ENCODE peak calls at places on chromosome 5, in four cellular contexts. C is AG09309, L is epithelial cell of esophagus, V is HL-60. T is an unnamed sample.

GRCh38 chr5:123164019-123164418 is 75.0 kb downstream of the PRDM6 start:
- DNase-seq in V (no peak), C (no peak), L (no peak), T (no peak)

GRCh38 chr5:67827521-67827920 is 388.0 kb upstream of the PIK3R1 start:
- DNase-seq in L (no peak), V (no peak), C (no peak), T (no peak)

GRCh38 chr5:63121471-63121870 is 542.9 kb downstream of the LRRC70 start:
- DNase-seq in L (no peak), V (no peak), C (no peak), T (no peak)

GRCh38 chr5:111676496-111676895 is 80.5 kb downstream of the NREP start:
- DNase-seq in L (peak), C (peak), V (no peak), T (no peak)

GRCh38 chr5:16617272-16617973 is 626 bp upstream of the RETREG1 start:
- DNase-seq in V (no peak), L (no peak), C (no peak), T (no peak)

GRCh38 chr5:108989761-108990392 is 242.2 kb downstream of the FER start:
- DNase-seq in L (peak), C (no peak), V (no peak), T (no peak)

GRCh38 chr5:148401604-148402003 is 17.8 kb downstream of the FBXO38 start:
- DNase-seq in C (no peak), V (no peak), L (no peak), T (no peak)

GRCh38 chr5:54637654-54638053 is 120.1 kb downstream of the SNX18 start:
- DNase-seq in C (no peak), L (no peak), V (no peak), T (no peak)

GRCh38 chr5:60918466-60918865 is 26.4 kb downstream of the ERCC8 start:
- DNase-seq in C (no peak), L (no peak), V (no peak), T (no peak)

GRCh38 chr5:105956456-105957177 is 1714.1 kb downstream of the EFNA5 start:
- DNase-seq in L (peak), C (no peak), V (no peak), T (no peak)

GRCh38 chr5:131353991-131354390 is 90.1 kb downstream of the CDC42SE2 start:
- DNase-seq in L (no peak), C (no peak), V (no peak), T (no peak)

GRCh38 chr5:59766394-59766793 is 127.1 kb downstream of the PDE4D start:
- DNase-seq in V (no peak), L (peak), C (no peak), T (no peak)

GRCh38 chr5:15544039-15544438 is 44.1 kb downstream of the FBXL7 start:
- DNase-seq in V (no peak), L (no peak), C (no peak), T (no peak)

DNA sequence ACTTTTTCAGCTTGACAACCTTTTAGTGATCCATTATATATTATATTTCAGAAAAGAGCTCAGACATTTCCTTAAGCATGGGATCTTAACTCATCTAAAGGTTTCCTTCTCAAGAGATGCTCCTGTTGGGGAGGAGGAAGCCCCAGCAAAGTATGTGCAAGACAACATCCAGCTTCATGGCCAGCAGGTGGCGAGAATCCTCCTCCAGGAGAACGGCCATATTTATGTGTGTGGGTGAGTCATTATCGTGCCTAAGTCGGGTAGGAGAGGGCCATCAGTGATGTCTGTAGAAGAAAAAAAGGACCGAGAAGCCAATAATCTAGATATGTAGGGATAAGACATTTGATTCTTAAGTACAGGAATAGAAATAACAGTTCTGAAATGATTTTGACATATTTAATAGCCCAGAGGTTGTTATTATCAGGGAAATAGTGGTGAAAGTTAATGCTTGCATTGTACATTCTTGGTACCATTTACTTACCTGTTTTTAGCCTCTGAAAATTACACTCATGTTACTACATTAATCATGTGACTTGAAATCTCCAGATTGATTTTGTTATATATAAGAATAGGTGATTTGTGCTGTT is 28.2 kb downstream of the MTRR start:
- DNase-seq in L (peak), V (peak), C (no peak), T (no peak)
- TF ChIP-seq CTCF in L (peak), V (no peak), C (peak), T (peak)

GRCh38 chr5:127030259-127031146 is at the start of gene MARCHF3:
- DNase-seq in C (peak), V (peak), L (peak), T (peak)

GRCh38 chr5:127027539-127027938 is 2.8 kb downstream of the MARCHF3 start:
- DNase-seq in V (no peak), L (no peak), C (no peak), T (no peak)

GRCh38 chr5:127031147-127031862 is 947 bp upstream of the MARCHF3 start:
- DNase-seq in V (peak), L (no peak), C (no peak), T (no peak)

GRCh38 chr5:127029513-127030258 is 672 bp downstream of the MARCHF3 start:
- DNase-seq in C (no peak), V (peak), L (peak), T (peak)

DNA sequence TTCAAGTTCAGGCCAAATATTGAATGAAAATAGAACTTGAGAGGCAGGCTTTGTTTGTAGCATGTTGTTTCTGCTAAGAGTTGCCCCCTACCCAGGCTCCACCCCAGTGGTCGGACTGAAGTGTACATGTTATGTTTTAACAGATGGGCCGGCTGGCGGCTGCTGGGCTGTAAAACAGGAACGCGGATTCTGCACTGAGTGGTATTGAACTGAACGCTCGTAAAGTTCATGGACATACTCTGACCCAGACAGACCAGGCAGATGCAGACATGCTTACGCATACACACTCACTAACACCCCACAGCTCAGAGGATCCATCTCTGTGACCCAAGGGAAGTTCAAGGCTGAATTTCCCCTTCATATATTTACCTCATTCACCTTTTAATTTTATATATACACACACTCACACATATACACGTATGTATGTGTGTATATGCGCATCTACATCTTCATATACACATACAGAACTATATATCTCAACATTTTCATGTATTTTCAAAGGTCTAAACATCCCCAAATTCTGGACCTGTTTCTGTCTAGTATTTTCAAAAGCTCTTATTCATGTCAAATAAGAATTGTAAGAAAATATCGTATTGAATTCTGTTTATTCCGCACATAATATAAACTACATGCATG is 1.4 kb downstream of the MARCHF3 start:
- DNase-seq in V (peak), C (no peak), L (no peak), T (no peak)
- H3K4me3 ChIP-seq in V (peak), C (peak), L (no peak), T (no peak)

DNA sequence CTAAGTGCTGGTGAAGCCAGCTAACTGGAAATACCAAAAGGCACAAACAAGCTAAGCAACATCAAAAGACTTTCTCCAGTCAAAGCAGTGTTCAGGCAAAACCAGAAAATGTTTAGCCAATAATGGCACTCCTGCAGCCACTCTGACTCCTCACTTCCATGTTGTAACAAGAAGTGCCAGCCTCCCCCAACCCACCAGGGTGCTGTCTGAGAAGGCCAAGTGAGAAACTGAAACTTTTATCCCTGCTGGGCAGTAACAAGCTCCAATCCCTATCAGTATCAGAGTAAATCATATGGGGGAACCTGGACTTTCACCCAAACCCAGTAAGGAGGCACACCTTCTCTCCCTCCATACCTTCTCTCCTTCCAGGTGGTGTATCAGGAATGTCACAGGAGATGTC is 414.8 kb upstream of the NMUR2 start:
- DNase-seq in L (no peak), V (no peak), C (no peak), T (no peak)
- TF ChIP-seq CTCF in L (no peak), V (no peak), C (no peak), T (no peak)

GRCh38 chr5:181161534-181162175 is 14.3 kb downstream of the OR2V2 start:
- DNase-seq in C (no peak), L (no peak), V (no peak), T (no peak)

GRCh38 chr5:181160144-181160754 is 12.9 kb downstream of the OR2V2 start:
- DNase-seq in L (peak), C (no peak), V (no peak), T (no peak)

GRCh38 chr5:181166812-181167733 is 19.7 kb downstream of the OR2V2 start:
- DNase-seq in L (no peak), V (no peak), C (no peak), T (no peak)

GRCh38 chr5:181164076-181164952 is 16.9 kb downstream of the OR2V2 start:
- DNase-seq in L (no peak), V (no peak), C (no peak), T (no peak)

GRCh38 chr5:181163487-181164075 is 16.2 kb downstream of the OR2V2 start:
- DNase-seq in L (no peak), V (peak), C (no peak), T (no peak)
- H3K4me3 ChIP-seq in L (no peak), V (peak), C (no peak), T (peak)

GRCh38 chr5:127754259-127754658 is 51.1 kb downstream of the CCDC192 start:
- DNase-seq in C (no peak), V (no peak), L (no peak), T (no peak)

GRCh38 chr5:127754727-127755126 is 51.5 kb downstream of the CCDC192 start:
- DNase-seq in C (no peak), L (no peak), V (no peak), T (no peak)

GRCh38 chr5:127758884-127759283 is 55.7 kb downstream of the CCDC192 start:
- DNase-seq in L (no peak), V (no peak), C (no peak), T (no peak)

GRCh38 chr5:127761869-127762268 is 58.7 kb downstream of the CCDC192 start:
- DNase-seq in L (no peak), C (no peak), V (no peak), T (no peak)

DNA sequence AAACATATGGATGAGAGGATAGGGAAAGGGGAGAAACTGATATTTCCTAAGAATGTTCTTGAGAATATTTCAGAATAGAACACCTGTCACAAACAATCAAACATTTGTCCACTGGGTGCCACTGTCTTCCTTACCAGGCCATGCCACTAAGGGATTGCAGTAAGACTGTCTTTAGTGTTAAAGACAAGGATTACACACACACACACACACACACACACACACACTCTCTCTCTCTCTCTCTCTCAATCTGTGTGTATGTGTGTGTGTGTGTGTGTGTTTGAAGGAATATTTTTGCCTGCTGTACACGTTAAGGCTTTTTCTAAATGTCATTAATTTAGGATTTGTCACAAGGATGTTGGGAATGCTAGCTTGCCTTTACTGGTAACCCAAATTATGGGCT is 54.4 kb downstream of the CCDC192 start:
- DNase-seq in C (peak), L (peak), V (peak), T (no peak)
- TF ChIP-seq CTCF in C (peak), L (peak), V (no peak), T (no peak)

GRCh38 chr5:150262502-150262901 is 27.1 kb downstream of the CAMK2A start:
- DNase-seq in C (no peak), V (no peak), L (no peak), T (no peak)

GRCh38 chr5:150264667-150265603 is 24.6 kb downstream of the CAMK2A start:
- DNase-seq in V (no peak), L (no peak), C (no peak), T (no peak)

GRCh38 chr5:150263801-150264621 is 25.6 kb downstream of the CAMK2A start:
- DNase-seq in L (peak), C (peak), V (no peak), T (no peak)

GRCh38 chr5:150261231-150261630 is 28.3 kb downstream of the CAMK2A start:
- DNase-seq in C (no peak), L (no peak), V (no peak), T (no peak)

DNA sequence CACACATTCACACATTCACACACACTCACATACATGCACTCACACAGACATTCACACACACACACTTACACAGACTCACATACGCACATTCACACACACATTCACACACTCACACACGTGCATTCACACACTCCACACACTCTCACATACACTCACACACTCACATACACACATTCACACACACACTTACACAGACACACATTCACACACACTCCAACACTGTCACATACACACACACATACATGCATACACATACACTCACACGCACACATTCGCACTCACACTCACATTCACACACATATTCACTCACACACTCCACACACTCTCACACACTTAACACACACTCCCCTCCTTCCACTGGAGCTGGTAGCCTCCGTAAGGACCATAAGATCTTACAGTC is 26.2 kb downstream of the CAMK2A start:
- DNase-seq in C (no peak), V (no peak), L (no peak), T (no peak)
- H3K4me3 ChIP-seq in C (no peak), V (no peak), L (no peak), T (no peak)

DNA sequence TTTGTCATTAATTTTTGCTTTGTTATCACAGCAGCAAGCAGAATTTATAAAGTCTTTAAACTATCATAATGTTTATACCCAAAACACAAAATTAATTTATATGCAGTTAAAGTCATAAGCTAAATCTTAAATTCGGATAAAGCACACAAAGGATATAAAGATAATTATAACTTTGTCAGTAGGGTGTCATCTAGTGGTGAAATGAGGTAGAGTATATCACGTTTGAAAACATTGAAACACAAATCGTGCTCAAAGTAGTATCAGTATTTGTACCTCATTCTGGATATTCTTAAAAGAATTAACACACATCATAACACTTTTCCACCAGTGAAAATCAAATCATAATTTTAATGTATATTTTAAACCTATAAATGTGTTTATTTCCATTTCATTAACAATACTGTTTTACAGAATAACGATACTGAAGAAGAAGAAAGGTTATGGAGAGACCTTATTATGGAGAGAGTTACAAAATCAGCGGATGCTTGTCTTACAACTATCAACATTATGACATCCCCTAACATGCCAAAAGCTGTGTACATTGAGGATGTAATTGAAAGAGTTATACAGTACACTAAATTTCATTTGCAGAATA is 129.5 kb downstream of the NIPBL start:
- DNase-seq in L (peak), V (no peak), C (no peak), T (no peak)
- TF ChIP-seq CTCF in L (peak), V (peak), C (peak), T (peak)

DNA sequence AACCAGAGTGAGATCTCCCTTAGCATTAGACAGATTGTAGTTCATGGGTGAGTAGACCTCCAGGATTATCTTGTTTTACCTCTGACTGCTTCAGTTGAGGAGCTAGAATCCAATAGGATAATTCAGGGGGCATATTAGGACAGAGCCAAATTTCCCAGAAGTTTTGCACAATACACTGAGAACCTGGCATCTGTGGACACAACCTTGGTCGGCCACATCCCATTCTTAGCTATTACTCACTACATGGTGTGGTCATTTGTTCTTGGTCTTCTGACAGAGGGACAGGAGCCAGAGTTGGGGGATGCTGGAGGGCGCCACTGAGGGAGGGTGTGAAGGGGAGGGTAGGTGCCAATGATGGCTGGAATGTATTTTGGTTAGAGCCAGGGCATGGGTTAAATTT is 66.6 kb downstream of the NPR3 start:
- DNase-seq in L (no peak), V (no peak), C (no peak), T (no peak)
- H3K4me3 ChIP-seq in L (no peak), V (no peak), C (no peak), T (no peak)

DNA sequence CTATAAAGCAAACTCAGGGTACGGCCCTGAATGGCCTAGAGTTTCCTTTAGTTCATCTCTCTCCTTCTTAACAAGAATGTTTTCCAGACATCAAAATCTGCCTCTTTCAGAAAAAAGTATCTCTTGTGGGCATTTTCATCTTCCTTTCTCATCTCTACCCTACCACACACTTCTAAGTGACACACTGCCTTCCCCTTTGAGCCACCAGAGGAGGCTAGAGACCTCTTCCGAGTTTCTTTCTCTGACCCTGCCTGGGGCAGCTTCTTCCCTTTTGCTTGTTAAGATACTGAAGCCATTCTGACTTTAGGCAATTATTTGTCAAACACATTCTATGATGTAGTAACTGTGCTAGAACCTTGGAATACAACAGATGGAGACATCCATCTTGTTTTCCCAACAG is 8.7 kb upstream of the SV2C start:
- DNase-seq in L (no peak), C (no peak), V (peak), T (no peak)
- TF ChIP-seq CTCF in L (peak), C (no peak), V (peak), T (peak)

DNA sequence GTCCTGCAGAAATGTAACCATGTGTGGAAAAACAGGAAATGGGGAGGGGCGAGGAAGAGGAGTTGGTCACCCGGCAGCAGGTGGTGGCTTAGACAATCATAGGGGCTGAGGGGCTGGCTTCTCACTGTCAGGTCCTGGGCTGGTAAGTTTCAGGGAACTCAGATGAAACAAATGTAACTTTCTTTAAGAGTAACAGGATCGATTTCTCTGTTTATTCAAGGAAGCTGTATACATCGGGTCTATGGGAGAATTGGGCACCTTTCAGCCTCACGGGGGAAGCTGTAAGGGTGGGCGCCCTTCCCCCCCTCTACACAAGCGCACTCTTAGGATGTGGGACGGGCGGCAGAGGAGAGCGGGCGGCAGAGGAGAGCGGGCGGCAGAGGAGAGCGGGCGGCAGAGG is 104.3 kb upstream of the SIMC1 start:
- DNase-seq in C (no peak), V (no peak), L (no peak), T (no peak)
- H3K4me3 ChIP-seq in C (no peak), V (no peak), L (no peak), T (no peak)

T was measured in GM12864.